ENCODE peak calls at places on chromosomes 6 and 20, in six cellular contexts. W, I, Z, V, S and M are unnamed samples.

GRCh38 chr6:99241905-99242534 is 107.5 kb downstream of the FAXC start:
- DNase-seq in I (no peak), V (no peak), W (no peak), S (peak), Z (peak), M (peak)

GRCh38 chr20:62344782-62345181 is 22.3 kb downstream of the LAMA5 start:
- DNase-seq in W (no peak), Z (no peak), V (no peak), I (no peak), S (peak), M (no peak)

GRCh38 chr6:121443953-121444590 is 8.6 kb downstream of the GJA1 start:
- DNase-seq in S (peak), V (no peak), I (no peak), W (peak), Z (no peak), M (no peak)

GRCh38 chr20:63775096-63775978 is 35.8 kb downstream of the SLC2A4RG start:
- DNase-seq in I (no peak), S (peak), W (peak), V (no peak), Z (no peak), M (no peak)

GRCh38 chr6:149389509-149390297 is 10.4 kb upstream of the SUMO4 start:
- DNase-seq in S (peak), V (no peak), I (no peak), Z (no peak), W (no peak), M (no peak)

GRCh38 chr6:114342826-114343781 is at the start of gene HS3ST5:
- DNase-seq in I (peak), S (peak), W (no peak), V (no peak), Z (peak), M (peak)

GRCh38 chr6:170265655-170266054 is 25.2 kb downstream of the DLL1 start:
- DNase-seq in I (peak), V (no peak), S (no peak), Z (peak), W (no peak), M (peak)

GRCh38 chr6:128919412-128919811 is 36.5 kb downstream of the LAMA2 start:
- DNase-seq in S (peak), Z (no peak), W (no peak), I (no peak), V (no peak), M (no peak)

GRCh38 chr6:166767191-166767590 is 140.1 kb upstream of the RPS6KA2 start:
- DNase-seq in S (no peak), V (no peak), I (no peak), Z (no peak), W (no peak), M (no peak)

GRCh38 chr20:62350098-62350628 is 16.9 kb downstream of the LAMA5 start:
- DNase-seq in S (peak), I (no peak), W (no peak), Z (no peak), V (no peak), M (peak)

GRCh38 chr6:27863962-27864905 is 48.0 kb downstream of the OR2B2 start:
- DNase-seq in I (no peak), W (peak), S (peak), V (no peak), Z (no peak), M (no peak)